ENCODE peak calls at places on chromosomes 2 and 18, in five cellular contexts. One of them, this sample, is unnamed.

GRCh38 chr18:45173327-45173726 is 441.9 kb upstream of the SLC14A2 start:
- DNase-seq in NCI-H1092 treated with DMSO at 0.1 percent for 48 hours: no peak
- DNase-seq in transverse colon: no peak
- DNase-seq in HFFc6: no peak
- DNase-seq in activated CD4-positive, alpha-beta T cell treated with anti-CD3 and anti-CD28 coated beads for 1 hour: no peak
- DNase-seq in this sample: no peak

GRCh38 chr2:206700141-206700540 is 18.1 kb downstream of the DYTN start:
- DNase-seq in NCI-H1092 treated with DMSO at 0.1 percent for 48 hours: no peak
- DNase-seq in transverse colon: no peak
- DNase-seq in HFFc6: no peak
- DNase-seq in activated CD4-positive, alpha-beta T cell treated with anti-CD3 and anti-CD28 coated beads for 1 hour: no peak
- DNase-seq in this sample: no peak

GRCh38 chr2:162908567-162908966 is 70.0 kb upstream of the KCNH7 start:
- DNase-seq in activated CD4-positive, alpha-beta T cell treated with anti-CD3 and anti-CD28 coated beads for 1 hour: no peak
- DNase-seq in NCI-H1092 treated with DMSO at 0.1 percent for 48 hours: no peak
- DNase-seq in HFFc6: no peak
- DNase-seq in transverse colon: no peak
- DNase-seq in this sample: no peak

GRCh38 chr2:127228102-127228501 is 8.0 kb upstream of the CYP27C1 start:
- DNase-seq in HFFc6: no peak
- DNase-seq in NCI-H1092 treated with DMSO at 0.1 percent for 48 hours: no peak
- DNase-seq in activated CD4-positive, alpha-beta T cell treated with anti-CD3 and anti-CD28 coated beads for 1 hour: no peak
- DNase-seq in transverse colon: no peak
- DNase-seq in this sample: no peak

GRCh38 chr2:195003926-195004325 is 653.1 kb upstream of the SLC39A10 start:
- DNase-seq in HFFc6: no peak
- DNase-seq in NCI-H1092 treated with DMSO at 0.1 percent for 48 hours: no peak
- DNase-seq in transverse colon: no peak
- DNase-seq in activated CD4-positive, alpha-beta T cell treated with anti-CD3 and anti-CD28 coated beads for 1 hour: no peak
- DNase-seq in this sample: no peak

GRCh38 chr2:218344090-218344754 is 12.4 kb upstream of the CATIP start:
- DNase-seq in HFFc6: no peak
- DNase-seq in transverse colon: no peak
- DNase-seq in activated CD4-positive, alpha-beta T cell treated with anti-CD3 and anti-CD28 coated beads for 1 hour: no peak
- DNase-seq in NCI-H1092 treated with DMSO at 0.1 percent for 48 hours: no peak
- DNase-seq in this sample: no peak

GRCh38 chr2:117917223-117917917 is 96.5 kb downstream of the CCDC93 start:
- DNase-seq in HFFc6: peak
- DNase-seq in transverse colon: no peak
- DNase-seq in NCI-H1092 treated with DMSO at 0.1 percent for 48 hours: no peak
- DNase-seq in activated CD4-positive, alpha-beta T cell treated with anti-CD3 and anti-CD28 coated beads for 1 hour: no peak
- DNase-seq in this sample: no peak

GRCh38 chr2:237025090-237025865 is 60.4 kb upstream of the COPS8 start:
- DNase-seq in activated CD4-positive, alpha-beta T cell treated with anti-CD3 and anti-CD28 coated beads for 1 hour: no peak
- DNase-seq in NCI-H1092 treated with DMSO at 0.1 percent for 48 hours: no peak
- DNase-seq in transverse colon: peak
- DNase-seq in HFFc6: peak
- DNase-seq in this sample: no peak

GRCh38 chr2:233264667-233265066 is 13.2 kb downstream of the ATG16L1 start:
- DNase-seq in activated CD4-positive, alpha-beta T cell treated with anti-CD3 and anti-CD28 coated beads for 1 hour: no peak
- DNase-seq in HFFc6: no peak
- DNase-seq in NCI-H1092 treated with DMSO at 0.1 percent for 48 hours: no peak
- DNase-seq in transverse colon: no peak
- DNase-seq in this sample: no peak

GRCh38 chr2:185291035-185291647 is 447.5 kb upstream of the FSIP2 start:
- DNase-seq in HFFc6: peak
- DNase-seq in activated CD4-positive, alpha-beta T cell treated with anti-CD3 and anti-CD28 coated beads for 1 hour: no peak
- DNase-seq in transverse colon: peak
- DNase-seq in NCI-H1092 treated with DMSO at 0.1 percent for 48 hours: peak
- DNase-seq in this sample: no peak

GRCh38 chr2:239544141-239544800 is 143.5 kb upstream of the HDAC4 start:
- DNase-seq in HFFc6: peak
- DNase-seq in activated CD4-positive, alpha-beta T cell treated with anti-CD3 and anti-CD28 coated beads for 1 hour: no peak
- DNase-seq in transverse colon: peak
- DNase-seq in NCI-H1092 treated with DMSO at 0.1 percent for 48 hours: no peak
- DNase-seq in this sample: no peak

GRCh38 chr2:158975271-158975921 is 7.0 kb downstream of the TANC1 start:
- DNase-seq in transverse colon: no peak
- DNase-seq in NCI-H1092 treated with DMSO at 0.1 percent for 48 hours: no peak
- DNase-seq in activated CD4-positive, alpha-beta T cell treated with anti-CD3 and anti-CD28 coated beads for 1 hour: no peak
- DNase-seq in HFFc6: no peak
- DNase-seq in this sample: no peak

GRCh38 chr2:120983344-120983743 is 247.7 kb downstream of the GLI2 start:
- DNase-seq in HFFc6: no peak
- DNase-seq in NCI-H1092 treated with DMSO at 0.1 percent for 48 hours: no peak
- DNase-seq in activated CD4-positive, alpha-beta T cell treated with anti-CD3 and anti-CD28 coated beads for 1 hour: no peak
- DNase-seq in transverse colon: no peak
- DNase-seq in this sample: no peak

GRCh38 chr2:7844414-7844961 is 837.4 kb upstream of the ID2 start:
- DNase-seq in transverse colon: no peak
- DNase-seq in HFFc6: no peak
- DNase-seq in NCI-H1092 treated with DMSO at 0.1 percent for 48 hours: no peak
- DNase-seq in activated CD4-positive, alpha-beta T cell treated with anti-CD3 and anti-CD28 coated beads for 1 hour: no peak
- DNase-seq in this sample: no peak

GRCh38 chr2:28036307-28036706 is 145.8 kb downstream of the BABAM2 start:
- DNase-seq in HFFc6: no peak
- DNase-seq in activated CD4-positive, alpha-beta T cell treated with anti-CD3 and anti-CD28 coated beads for 1 hour: no peak
- DNase-seq in NCI-H1092 treated with DMSO at 0.1 percent for 48 hours: no peak
- DNase-seq in transverse colon: no peak
- DNase-seq in this sample: no peak

GRCh38 chr2:120250640-120251039 is 2.0 kb upstream of the RALB start:
- DNase-seq in HFFc6: no peak
- DNase-seq in NCI-H1092 treated with DMSO at 0.1 percent for 48 hours: no peak
- DNase-seq in activated CD4-positive, alpha-beta T cell treated with anti-CD3 and anti-CD28 coated beads for 1 hour: no peak
- DNase-seq in transverse colon: no peak
- DNase-seq in this sample: no peak

GRCh38 chr2:149027602-149028250 is 10.8 kb upstream of the LYPD6B start:
- DNase-seq in activated CD4-positive, alpha-beta T cell treated with anti-CD3 and anti-CD28 coated beads for 1 hour: no peak
- DNase-seq in HFFc6: no peak
- DNase-seq in transverse colon: no peak
- DNase-seq in NCI-H1092 treated with DMSO at 0.1 percent for 48 hours: no peak
- DNase-seq in this sample: no peak

GRCh38 chr2:112889976-112890375 is 21.0 kb upstream of the IL37 start:
- DNase-seq in HFFc6: no peak
- DNase-seq in transverse colon: no peak
- DNase-seq in activated CD4-positive, alpha-beta T cell treated with anti-CD3 and anti-CD28 coated beads for 1 hour: no peak
- DNase-seq in NCI-H1092 treated with DMSO at 0.1 percent for 48 hours: no peak
- DNase-seq in this sample: no peak

GRCh38 chr2:109333414-109334194 is 204.6 kb downstream of the SH3RF3 start:
- DNase-seq in NCI-H1092 treated with DMSO at 0.1 percent for 48 hours: no peak
- DNase-seq in transverse colon: no peak
- DNase-seq in activated CD4-positive, alpha-beta T cell treated with anti-CD3 and anti-CD28 coated beads for 1 hour: no peak
- DNase-seq in HFFc6: peak
- DNase-seq in this sample: no peak

GRCh38 chr18:63346031-63346430 is 21.0 kb downstream of the KDSR start:
- DNase-seq in NCI-H1092 treated with DMSO at 0.1 percent for 48 hours: no peak
- DNase-seq in HFFc6: peak
- DNase-seq in activated CD4-positive, alpha-beta T cell treated with anti-CD3 and anti-CD28 coated beads for 1 hour: no peak
- DNase-seq in transverse colon: no peak
- DNase-seq in this sample: no peak

GRCh38 chr2:198045227-198045626 is 240.8 kb downstream of the PLCL1 start:
- DNase-seq in transverse colon: no peak
- DNase-seq in HFFc6: no peak
- DNase-seq in NCI-H1092 treated with DMSO at 0.1 percent for 48 hours: no peak
- DNase-seq in activated CD4-positive, alpha-beta T cell treated with anti-CD3 and anti-CD28 coated beads for 1 hour: no peak
- DNase-seq in this sample: no peak

GRCh38 chr2:189222440-189222839 is 42.9 kb upstream of the COL5A2 start:
- DNase-seq in transverse colon: peak
- DNase-seq in activated CD4-positive, alpha-beta T cell treated with anti-CD3 and anti-CD28 coated beads for 1 hour: no peak
- DNase-seq in HFFc6: no peak
- DNase-seq in NCI-H1092 treated with DMSO at 0.1 percent for 48 hours: no peak
- DNase-seq in this sample: no peak

GRCh38 chr2:188598551-188598950 is 306.9 kb downstream of the GULP1 start:
- DNase-seq in activated CD4-positive, alpha-beta T cell treated with anti-CD3 and anti-CD28 coated beads for 1 hour: no peak
- DNase-seq in HFFc6: no peak
- DNase-seq in NCI-H1092 treated with DMSO at 0.1 percent for 48 hours: no peak
- DNase-seq in transverse colon: no peak
- DNase-seq in this sample: no peak

GRCh38 chr18:75408554-75409506 is 18.7 kb downstream of the SMIM21 start:
- DNase-seq in NCI-H1092 treated with DMSO at 0.1 percent for 48 hours: peak
- DNase-seq in activated CD4-positive, alpha-beta T cell treated with anti-CD3 and anti-CD28 coated beads for 1 hour: no peak
- DNase-seq in transverse colon: no peak
- DNase-seq in HFFc6: peak
- DNase-seq in this sample: no peak

GRCh38 chr2:105804266-105804665 is 59.6 kb downstream of the NCK2 start:
- DNase-seq in HFFc6: no peak
- DNase-seq in activated CD4-positive, alpha-beta T cell treated with anti-CD3 and anti-CD28 coated beads for 1 hour: no peak
- DNase-seq in transverse colon: no peak
- DNase-seq in NCI-H1092 treated with DMSO at 0.1 percent for 48 hours: peak
- DNase-seq in this sample: no peak

GRCh38 chr2:102235491-102235890 is 48.7 kb downstream of the IL1RL2 start:
- DNase-seq in NCI-H1092 treated with DMSO at 0.1 percent for 48 hours: no peak
- DNase-seq in transverse colon: no peak
- DNase-seq in activated CD4-positive, alpha-beta T cell treated with anti-CD3 and anti-CD28 coated beads for 1 hour: no peak
- DNase-seq in HFFc6: no peak
- DNase-seq in this sample: no peak

GRCh38 chr18:11695736-11696135 is 6.7 kb downstream of the GNAL start:
- DNase-seq in HFFc6: no peak
- DNase-seq in NCI-H1092 treated with DMSO at 0.1 percent for 48 hours: no peak
- DNase-seq in transverse colon: no peak
- DNase-seq in activated CD4-positive, alpha-beta T cell treated with anti-CD3 and anti-CD28 coated beads for 1 hour: no peak
- DNase-seq in this sample: no peak

GRCh38 chr18:13543144-13543543 is 183.2 kb downstream of the FAM210A start:
- DNase-seq in HFFc6: no peak
- DNase-seq in NCI-H1092 treated with DMSO at 0.1 percent for 48 hours: no peak
- DNase-seq in activated CD4-positive, alpha-beta T cell treated with anti-CD3 and anti-CD28 coated beads for 1 hour: no peak
- DNase-seq in transverse colon: no peak
- DNase-seq in this sample: no peak

GRCh38 chr18:42922363-42922762 is 193.1 kb downstream of the RIT2 start:
- DNase-seq in NCI-H1092 treated with DMSO at 0.1 percent for 48 hours: no peak
- DNase-seq in activated CD4-positive, alpha-beta T cell treated with anti-CD3 and anti-CD28 coated beads for 1 hour: no peak
- DNase-seq in HFFc6: no peak
- DNase-seq in transverse colon: no peak
- DNase-seq in this sample: no peak

GRCh38 chr2:20091305-20091991 is 40.0 kb upstream of the LAPTM4A start:
- DNase-seq in NCI-H1092 treated with DMSO at 0.1 percent for 48 hours: no peak
- DNase-seq in HFFc6: peak
- DNase-seq in transverse colon: peak
- DNase-seq in activated CD4-positive, alpha-beta T cell treated with anti-CD3 and anti-CD28 coated beads for 1 hour: no peak
- DNase-seq in this sample: no peak

GRCh38 chr2:86045541-86045940 is 60.1 kb downstream of the POLR1A start:
- DNase-seq in transverse colon: no peak
- DNase-seq in NCI-H1092 treated with DMSO at 0.1 percent for 48 hours: no peak
- DNase-seq in activated CD4-positive, alpha-beta T cell treated with anti-CD3 and anti-CD28 coated beads for 1 hour: no peak
- DNase-seq in HFFc6: no peak
- DNase-seq in this sample: no peak

GRCh38 chr2:232901711-232902578 is 31.9 kb downstream of the SNORC start:
- DNase-seq in NCI-H1092 treated with DMSO at 0.1 percent for 48 hours: no peak
- DNase-seq in HFFc6: peak
- DNase-seq in activated CD4-positive, alpha-beta T cell treated with anti-CD3 and anti-CD28 coated beads for 1 hour: no peak
- DNase-seq in transverse colon: no peak
- DNase-seq in this sample: no peak

GRCh38 chr18:59579509-59579908 is 117.7 kb downstream of the CCBE1 start:
- DNase-seq in transverse colon: no peak
- DNase-seq in NCI-H1092 treated with DMSO at 0.1 percent for 48 hours: no peak
- DNase-seq in HFFc6: no peak
- DNase-seq in activated CD4-positive, alpha-beta T cell treated with anti-CD3 and anti-CD28 coated beads for 1 hour: no peak
- DNase-seq in this sample: no peak

GRCh38 chr2:20657522-20658235 is 6.8 kb upstream of the HS1BP3 start:
- DNase-seq in transverse colon: no peak
- DNase-seq in NCI-H1092 treated with DMSO at 0.1 percent for 48 hours: no peak
- DNase-seq in HFFc6: no peak
- DNase-seq in activated CD4-positive, alpha-beta T cell treated with anti-CD3 and anti-CD28 coated beads for 1 hour: no peak
- DNase-seq in this sample: no peak

GRCh38 chr18:48788378-48788777 is 162.4 kb downstream of the SMAD7 start:
- DNase-seq in NCI-H1092 treated with DMSO at 0.1 percent for 48 hours: no peak
- DNase-seq in transverse colon: no peak
- DNase-seq in HFFc6: no peak
- DNase-seq in activated CD4-positive, alpha-beta T cell treated with anti-CD3 and anti-CD28 coated beads for 1 hour: no peak
- DNase-seq in this sample: no peak

GRCh38 chr2:201798252-201798918 is 8.0 kb upstream of the CDK15 start:
- DNase-seq in transverse colon: no peak
- DNase-seq in NCI-H1092 treated with DMSO at 0.1 percent for 48 hours: no peak
- DNase-seq in HFFc6: peak
- DNase-seq in activated CD4-positive, alpha-beta T cell treated with anti-CD3 and anti-CD28 coated beads for 1 hour: no peak
- DNase-seq in this sample: no peak

This sample was measured in natural killer cell.